ENCODE peak calls at places on chromosomes 6 and 20, in four cellular contexts. J, P, L and Q are unnamed samples.

GRCh38 chr6:163354779-163355431 is 59.6 kb upstream of the QKI start:
- DNase-seq in L (peak; percentile 67), J (no peak), P (no peak), Q (no peak)

GRCh38 chr6:145623231-145623630 is 112.1 kb downstream of the EPM2A start:
- DNase-seq in L (no peak), P (no peak), J (no peak), Q (no peak)

GRCh38 chr6:151610336-151610735 is 116.5 kb downstream of the CCDC170 start:
- DNase-seq in P (no peak), J (no peak), L (peak; percentile 25), Q (no peak)

GRCh38 chr20:2694519-2694918 is 1.9 kb downstream of the EBF4 start:
- DNase-seq in P (no peak), L (no peak), J (no peak), Q (no peak)

GRCh38 chr20:25207149-25207959 is 11.8 kb downstream of the ENTPD6 start:
- DNase-seq in L (no peak), J (no peak), P (no peak), Q (no peak)

GRCh38 chr20:36167826-36168634 is 13.5 kb downstream of the EPB41L1 start:
- DNase-seq in J (no peak), P (peak; percentile 85), L (peak; percentile 59), Q (no peak)

GRCh38 chr6:46320505-46320904 is 149.7 kb upstream of the ENPP5 start:
- DNase-seq in L (no peak), J (no peak), P (no peak), Q (no peak)

GRCh38 chr6:25327372-25327771 is 48.2 kb downstream of the CARMIL1 start:
- DNase-seq in J (no peak), P (no peak), L (no peak), Q (no peak)

GRCh38 chr6:166476061-166476591 is 93.4 kb upstream of the MPC1 start:
- DNase-seq in L (no peak), P (no peak), J (no peak), Q (no peak)

GRCh38 chr6:91097316-91097878 is 510.5 kb upstream of the MAP3K7 start:
- DNase-seq in J (no peak), P (no peak), L (no peak), Q (no peak)

GRCh38 chr6:26104457-26105108 is 17.4 kb downstream of the HFE start:
- DNase-seq in L (peak; percentile 39), P (no peak), J (no peak), Q (no peak)

GRCh38 chr20:58538752-58539151 is 23.6 kb upstream of the APCDD1L start:
- DNase-seq in J (no peak), P (no peak), L (peak; percentile 49), Q (no peak)